ENCODE peak calls at places on chromosomes 13 and 19, in five cellular contexts. N, Y, J, V and W are unnamed samples.
A peak's percentile ranks its signal among the peaks of the same experiment; 100 is the strongest.

GRCh38 chr13:26021516-26021915 is 30.3 kb downstream of the SHISA2 start:
- DNase-seq in N (no peak), Y (no peak), J (no peak), V (no peak), W (no peak)

GRCh38 chr19:44806271-44806670 is 2.6 kb upstream of the BCAM start:
- DNase-seq in N (no peak), Y (no peak), J (no peak), V (no peak), W (no peak)

GRCh38 chr13:88085036-88085435 is 413.9 kb downstream of the SLITRK5 start:
- DNase-seq in N (no peak), Y (no peak), J (no peak), V (no peak), W (no peak)

GRCh38 chr13:42720116-42720857 is 61.1 kb upstream of the FAM216B start:
- DNase-seq in N (no peak), Y (no peak), J (no peak), V (no peak), W (no peak)

GRCh38 chr19:51111606-51112005 is 3.4 kb upstream of the CTU1 start:
- DNase-seq in N (no peak), Y (no peak), J (no peak), V (no peak), W (no peak)

GRCh38 chr19:48554385-48555091 is 2.6 kb downstream of the SULT2B1 start:
- DNase-seq in N (no peak), Y (peak; percentile 76), J (no peak), V (no peak), W (no peak)

GRCh38 chr13:48741377-48741776 is 87.6 kb downstream of the CYSLTR2 start:
- DNase-seq in N (no peak), Y (no peak), J (no peak), V (no peak), W (no peak)

GRCh38 chr13:38514575-38514974 is 164.9 kb downstream of the UFM1 start:
- DNase-seq in N (no peak), Y (no peak), J (no peak), V (no peak), W (no peak)

GRCh38 chr13:77239312-77239711 is 87.6 kb downstream of the MYCBP2 start:
- DNase-seq in N (no peak), Y (no peak), J (no peak), V (no peak), W (no peak)

GRCh38 chr13:44149821-44150220 is 223.8 kb upstream of the SERP2 start:
- DNase-seq in N (no peak), Y (no peak), J (no peak), V (no peak), W (no peak)

GRCh38 chr13:42039946-42040729 is 8.3 kb upstream of the DGKH start:
- DNase-seq in N (peak; percentile 85), Y (peak; percentile 73), J (peak; percentile 79), V (peak; percentile 87), W (peak; percentile 93)

GRCh38 chr19:38457690-38458405 is 24.4 kb downstream of the RYR1 start:
- DNase-seq in N (no peak), Y (no peak), J (no peak), V (no peak), W (no peak)

GRCh38 chr13:36530050-36530789 is 97.9 kb downstream of the CCNA1 start:
- DNase-seq in N (no peak), Y (no peak), J (no peak), V (no peak), W (no peak)

GRCh38 chr13:24252136-24252535 is 57.2 kb upstream of the C1QTNF9 start:
- DNase-seq in N (no peak), Y (no peak), J (no peak), V (no peak), W (no peak)

GRCh38 chr19:3277649-3278048 is 53.2 kb downstream of the CELF5 start:
- DNase-seq in N (no peak), Y (no peak), J (no peak), V (no peak), W (no peak)

GRCh38 chr19:19385900-19386339 is 19.6 kb upstream of the GATAD2A start:
- DNase-seq in N (peak; percentile 55), Y (peak; percentile 57), J (peak; percentile 41), V (no peak), W (peak; percentile 32)

GRCh38 chr13:113397606-113398425 is 33.9 kb upstream of the GRTP1 start:
- DNase-seq in N (no peak), Y (peak; percentile 9), J (no peak), V (no peak), W (no peak)

GRCh38 chr13:44668707-44669106 is 92.6 kb upstream of the TSC22D1 start:
- DNase-seq in N (no peak), Y (no peak), J (no peak), V (no peak), W (no peak)

GRCh38 chr19:2167896-2168618 is 4.3 kb downstream of the DOT1L start:
- DNase-seq in N (no peak), Y (no peak), J (no peak), V (no peak), W (no peak)

GRCh38 chr19:46950526-46951235 is 69.0 kb upstream of the NPAS1 start:
- DNase-seq in N (no peak), Y (no peak), J (no peak), V (no peak), W (no peak)

GRCh38 chr13:50131998-50132936 is 117.0 kb downstream of the KCNRG start:
- DNase-seq in N (no peak), Y (peak; percentile 48), J (no peak), V (no peak), W (no peak)

GRCh38 chr19:1884719-1885334 is 469 bp downstream of the ABHD17A start:
- DNase-seq in N (no peak), Y (no peak), J (no peak), V (no peak), W (no peak)

GRCh38 chr19:3218037-3218661 is 6.3 kb upstream of the CELF5 start:
- DNase-seq in N (no peak), Y (no peak), J (no peak), V (no peak), W (no peak)

GRCh38 chr13:67619346-67619745 is 389.2 kb upstream of the PCDH9 start:
- DNase-seq in N (no peak), Y (no peak), J (no peak), V (no peak), W (no peak)

GRCh38 chr13:106417467-106418110 is 117.9 kb downstream of the EFNB2 start:
- DNase-seq in N (no peak), Y (peak; percentile 14), J (no peak), V (no peak), W (no peak)

GRCh38 chr19:2551864-2552185 is 75.9 kb downstream of the GADD45B start:
- DNase-seq in N (no peak), Y (no peak), J (no peak), V (no peak), W (no peak)